ENCODE peak calls at places on chromosome 10, in ten cellular contexts. S is iPS-NIHi11; F is heart left ventricle; U is activated CD4-positive, alpha-beta T cell treated with anti-CD3 and anti-CD28 coated beads, Interleukin-2, amount 50 U/mL, for 1 hour; N is NCI-H1105; T is activated T-helper 1 cell treated with Interleukin-2 at 50 U/mL for 16 hours; Z is H7; R is NCI-H1436; G is iris pigment epithelial cell; J is GM03348. D is an unnamed sample.

GRCh38 chr10:122864901-122865300 is 14.5 kb downstream of the FAM24B start:
- DNase-seq in S (no peak), F (no peak), U (no peak), N (no peak), T (no peak), Z (no peak), R (no peak), G (peak; percentile 57), J (peak; percentile 37), D (no peak)

GRCh38 chr10:131775444-131775832 is 125.4 kb upstream of the PPP2R2D start:
- DNase-seq in S (no peak), F (no peak), U (no peak), N (no peak), T (no peak), Z (no peak), R (no peak), G (no peak), J (no peak), D (no peak)

GRCh38 chr10:36534471-36535002 is 590.9 kb upstream of the ANKRD30A start:
- DNase-seq in S (no peak), F (no peak), U (no peak), N (no peak), T (no peak), Z (no peak), R (no peak), G (peak; percentile 97), J (peak; percentile 62), D (no peak)

GRCh38 chr10:77518910-77519274 is 118.7 kb downstream of the KCNMA1 start:
- DNase-seq in S (no peak), F (no peak), U (no peak), N (no peak), T (no peak), Z (no peak), R (no peak), G (no peak), J (no peak), D (no peak)

GRCh38 chr10:79027147-79028055 is 41.4 kb upstream of the ZMIZ1 start:
- DNase-seq in S (no peak), F (no peak), U (no peak), N (no peak), T (no peak), Z (no peak), R (peak; percentile 5), G (no peak), J (no peak), D (no peak)

GRCh38 chr10:101611096-101611495 is 23.0 kb downstream of the DPCD start:
- DNase-seq in S (no peak), F (no peak), U (no peak), N (no peak), T (no peak), Z (no peak), R (no peak), G (no peak), J (no peak), D (no peak)

GRCh38 chr10:19816420-19817250 is at the start of gene PLXDC2:
- DNase-seq in S (peak; percentile 13), F (peak; percentile 53), U (no peak), N (no peak), T (no peak), Z (peak; percentile 59), R (no peak), G (peak; percentile 64), J (peak; percentile 6), D (no peak)

GRCh38 chr10:42988517-42989395 is 88.1 kb upstream of the RET start:
- DNase-seq in S (no peak), F (peak; percentile 12), U (no peak), N (no peak), T (no peak), Z (peak; percentile 23), R (no peak), G (no peak), J (no peak), D (no peak)

GRCh38 chr10:127415901-127416630 is 133.0 kb upstream of the NPS start:
- DNase-seq in S (no peak), F (no peak), U (no peak), N (no peak), T (no peak), Z (no peak), R (no peak), G (no peak), J (no peak), D (no peak)

GRCh38 chr10:90674927-90675326 is 182.9 kb downstream of the HTR7 start:
- DNase-seq in S (no peak), F (no peak), U (no peak), N (no peak), T (no peak), Z (no peak), R (no peak), G (peak; percentile 93), J (peak; percentile 4), D (no peak)

GRCh38 chr10:30074933-30075332 is 15.5 kb upstream of the JCAD start:
- DNase-seq in S (no peak), F (no peak), U (no peak), N (no peak), T (no peak), Z (no peak), R (no peak), G (no peak), J (no peak), D (no peak)

GRCh38 chr10:99612167-99612831 is 7.9 kb downstream of the SLC25A28 start:
- DNase-seq in S (peak; percentile 77), F (no peak), U (no peak), N (no peak), T (no peak), Z (peak; percentile 76), R (peak; percentile 26), G (peak; percentile 56), J (peak; percentile 81), D (peak; percentile 32)

GRCh38 chr10:119859422-119860258 is 13.0 kb downstream of the MCMBP start:
- DNase-seq in S (no peak), F (no peak), U (no peak), N (no peak), T (no peak), Z (peak; percentile 25), R (peak; percentile 43), G (peak; percentile 62), J (peak; percentile 34), D (peak; percentile 8)

GRCh38 chr10:132319853-132320669 is 11.9 kb upstream of the LRRC27 start:
- DNase-seq in S (no peak), F (no peak), U (no peak), N (no peak), T (no peak), Z (no peak), R (no peak), G (peak; percentile 91), J (peak; percentile 90), D (no peak)

GRCh38 chr10:15370741-15371701 is at the start of gene FAM171A1:
- DNase-seq in S (peak; percentile 91), F (peak; percentile 61), U (peak; percentile 62), N (no peak), T (peak; percentile 47), Z (peak; percentile 93), R (peak; percentile 48), G (peak; percentile 66), J (peak; percentile 93), D (no peak)

GRCh38 chr10:57917019-57917418 is 350.7 kb downstream of the IPMK start:
- DNase-seq in S (no peak), F (no peak), U (no peak), N (no peak), T (no peak), Z (no peak), R (no peak), G (no peak), J (no peak), D (no peak)

GRCh38 chr10:86708068-86708782 is 39.9 kb downstream of the LDB3 start:
- DNase-seq in S (no peak), F (no peak), U (no peak), N (no peak), T (no peak), Z (peak; percentile 43), R (no peak), G (no peak), J (no peak), D (no peak)

GRCh38 chr10:132204781-132205473 is 18.2 kb downstream of the DPYSL4 start:
- DNase-seq in S (no peak), F (no peak), U (no peak), N (no peak), T (no peak), Z (peak; percentile 87), R (no peak), G (no peak), J (no peak), D (no peak)

GRCh38 chr10:105785721-105786120 is 1144.6 kb downstream of the SORCS3 start:
- DNase-seq in S (no peak), F (no peak), U (no peak), N (no peak), T (no peak), Z (no peak), R (no peak), G (no peak), J (no peak), D (no peak)

GRCh38 chr10:62244785-62245595 is 23.7 kb downstream of the RTKN2 start:
- DNase-seq in S (peak; percentile 28), F (peak; percentile 57), U (peak; percentile 24), N (peak; percentile 10), T (peak; percentile 8), Z (no peak), R (peak; percentile 29), G (peak; percentile 80), J (peak; percentile 40), D (peak; percentile 66)

GRCh38 chr10:6089334-6090219 is 743 bp downstream of the RBM17 start:
- DNase-seq in S (no peak), F (peak; percentile 29), U (peak; percentile 16), N (no peak), T (no peak), Z (peak; percentile 53), R (no peak), G (peak; percentile 43), J (peak; percentile 37), D (no peak)

GRCh38 chr10:85795460-85795859 is 571.1 kb downstream of the GRID1 start:
- DNase-seq in S (no peak), F (no peak), U (no peak), N (no peak), T (no peak), Z (no peak), R (no peak), G (no peak), J (no peak), D (no peak)

GRCh38 chr10:79328147-79328701 is 19.0 kb upstream of the PPIF start:
- DNase-seq in S (no peak), F (no peak), U (no peak), N (no peak), T (no peak), Z (no peak), R (no peak), G (no peak), J (no peak), D (no peak)

GRCh38 chr10:72274730-72275350 is 1.1 kb downstream of the DDIT4 start:
- DNase-seq in S (peak; percentile 80), F (peak; percentile 68), U (peak; percentile 73), N (peak; percentile 18), T (peak; percentile 57), Z (peak; percentile 86), R (peak; percentile 59), G (peak; percentile 74), J (peak; percentile 66), D (no peak)

D was measured in SK-N-MC.